ENCODE peak calls at places on chromosomes 7 and 10, in eight cellular contexts. H, O, U, V, R, P, G and S are unnamed samples.

GRCh38 chr10:71812016-71812912 is 38.8 kb downstream of the PSAP start:
- DNase-seq in H (peak; percentile 81), O (no peak), U (peak; percentile 54), V (peak; percentile 74), R (peak; percentile 68), P (peak; percentile 61), G (no peak), S (peak; percentile 56)

GRCh38 chr10:125448596-125448995 is 234.4 kb downstream of the TEX36 start:
- DNase-seq in H (no peak), O (no peak), U (no peak), V (peak; percentile 87), R (peak; percentile 48), P (peak; percentile 53), G (no peak), S (peak; percentile 6)

GRCh38 chr10:100562008-100562672 is 26.4 kb downstream of the HIF1AN start:
- DNase-seq in H (peak; percentile 79), O (peak; percentile 16), U (peak; percentile 75), V (peak; percentile 82), R (no peak), P (peak; percentile 84), G (peak; percentile 23), S (peak; percentile 71)

GRCh38 chr7:703049-703448 is 23.4 kb upstream of the DNAAF5 start:
- DNase-seq in H (no peak), O (no peak), U (no peak), V (no peak), R (no peak), P (no peak), G (no peak), S (no peak)

GRCh38 chr7:94301024-94301588 is 93.6 kb upstream of the COL1A2 start:
- DNase-seq in H (peak; percentile 38), O (no peak), U (peak; percentile 97), V (peak; percentile 82), R (peak; percentile 85), P (peak; percentile 95), G (peak; percentile 97), S (peak; percentile 99)

GRCh38 chr7:147937428-147937827 is 653.1 kb upstream of the C7orf33 start:
- DNase-seq in H (no peak), O (no peak), U (no peak), V (no peak), R (no peak), P (no peak), G (no peak), S (no peak)

GRCh38 chr7:120876922-120877321 is 19.0 kb upstream of the TSPAN12 start:
- DNase-seq in H (no peak), O (no peak), U (no peak), V (no peak), R (no peak), P (no peak), G (no peak), S (no peak)

GRCh38 chr7:20439384-20439783 is 108.7 kb downstream of the ITGB8 start:
- DNase-seq in H (no peak), O (no peak), U (no peak), V (no peak), R (no peak), P (no peak), G (no peak), S (no peak)

GRCh38 chr7:81845628-81846259 is 75.9 kb upstream of the HGF start:
- DNase-seq in H (no peak), O (peak; percentile 37), U (peak; percentile 55), V (no peak), R (no peak), P (no peak), G (no peak), S (peak; percentile 84)

GRCh38 chr10:47278720-47279119 is 21.3 kb upstream of the GDF10 start:
- DNase-seq in H (no peak), O (no peak), U (no peak), V (no peak), R (no peak), P (no peak), G (no peak), S (no peak)

GRCh38 chr7:136009488-136010079 is 32.4 kb upstream of the MTPN start:
- DNase-seq in H (no peak), O (no peak), U (peak; percentile 70), V (peak; percentile 82), R (no peak), P (peak; percentile 49), G (peak; percentile 9), S (peak; percentile 71)

GRCh38 chr7:87513735-87514319 is 38.3 kb upstream of the ABCB4 start:
- DNase-seq in H (no peak), O (no peak), U (no peak), V (no peak), R (no peak), P (no peak), G (no peak), S (no peak)

GRCh38 chr10:96967847-96968246 is 135.7 kb downstream of the LCOR start:
- DNase-seq in H (no peak), O (no peak), U (peak; percentile 10), V (no peak), R (no peak), P (no peak), G (peak; percentile 59), S (peak; percentile 26)

GRCh38 chr7:74187915-74188675 is 13.9 kb downstream of the EIF4H start:
- DNase-seq in H (no peak), O (no peak), U (peak; percentile 36), V (no peak), R (no peak), P (no peak), G (no peak), S (no peak)

GRCh38 chr7:44060091-44060947 is 5.0 kb downstream of the PGAM2 start:
- DNase-seq in H (peak; percentile 33), O (no peak), U (no peak), V (no peak), R (no peak), P (no peak), G (no peak), S (no peak)

GRCh38 chr10:124511205-124512039 is 49.8 kb downstream of the LHPP start:
- DNase-seq in H (no peak), O (no peak), U (no peak), V (no peak), R (no peak), P (no peak), G (no peak), S (no peak)

GRCh38 chr7:93948106-93948505 is 26.6 kb downstream of the GNG11 start:
- DNase-seq in H (no peak), O (no peak), U (peak; percentile 51), V (no peak), R (no peak), P (no peak), G (peak; percentile 67), S (peak; percentile 47)

GRCh38 chr10:37146443-37146842 is 21.0 kb downstream of the ANKRD30A start:
- DNase-seq in H (no peak), O (no peak), U (no peak), V (no peak), R (no peak), P (peak; percentile 48), G (no peak), S (no peak)

GRCh38 chr7:29314148-29314547 is 119.6 kb downstream of the CHN2 start:
- DNase-seq in H (no peak), O (no peak), U (no peak), V (no peak), R (no peak), P (no peak), G (no peak), S (no peak)

GRCh38 chr7:118525020-118525419 is 300.5 kb downstream of the ANKRD7 start:
- DNase-seq in H (no peak), O (no peak), U (no peak), V (no peak), R (no peak), P (no peak), G (no peak), S (no peak)
- H3K4me3 ChIP-seq in H (no peak overlapping the region), O (no peak overlapping the region), U (no peak overlapping the region), V (no peak overlapping the region), R (no peak overlapping the region), P (no peak overlapping the region), G (no peak overlapping the region), S (no peak overlapping the region)

GRCh38 chr10:118712930-118713634 is 41.7 kb downstream of the CACUL1 start:
- DNase-seq in H (no peak), O (no peak), U (no peak), V (peak; percentile 74), R (no peak), P (no peak), G (no peak), S (no peak)
- TF ChIP-seq CTCF in H (peak; percentile 12), O (no peak), U (peak; percentile 7), V (peak; percentile 62), R (no peak), P (no peak), G (no peak), S (peak; percentile 38)

GRCh38 chr10:21097926-21098355 is 200.8 kb upstream of the NEBL start:
- DNase-seq in H (no peak), O (no peak), U (no peak), V (no peak), R (no peak), P (no peak), G (no peak), S (no peak)

GRCh38 chr10:21092683-21093524 is 195.8 kb upstream of the NEBL start:
- DNase-seq in H (no peak), O (no peak), U (peak; percentile 70), V (no peak), R (no peak), P (peak; percentile 36), G (no peak), S (peak; percentile 44)

GRCh38 chr10:21099291-21099800 is 202.2 kb upstream of the NEBL start:
- DNase-seq in H (no peak), O (no peak), U (no peak), V (no peak), R (no peak), P (no peak), G (no peak), S (no peak)

GRCh38 chr10:21095073-21095472 is 198.0 kb upstream of the NEBL start:
- DNase-seq in H (no peak), O (no peak), U (no peak), V (no peak), R (no peak), P (no peak), G (no peak), S (no peak)

DNA sequence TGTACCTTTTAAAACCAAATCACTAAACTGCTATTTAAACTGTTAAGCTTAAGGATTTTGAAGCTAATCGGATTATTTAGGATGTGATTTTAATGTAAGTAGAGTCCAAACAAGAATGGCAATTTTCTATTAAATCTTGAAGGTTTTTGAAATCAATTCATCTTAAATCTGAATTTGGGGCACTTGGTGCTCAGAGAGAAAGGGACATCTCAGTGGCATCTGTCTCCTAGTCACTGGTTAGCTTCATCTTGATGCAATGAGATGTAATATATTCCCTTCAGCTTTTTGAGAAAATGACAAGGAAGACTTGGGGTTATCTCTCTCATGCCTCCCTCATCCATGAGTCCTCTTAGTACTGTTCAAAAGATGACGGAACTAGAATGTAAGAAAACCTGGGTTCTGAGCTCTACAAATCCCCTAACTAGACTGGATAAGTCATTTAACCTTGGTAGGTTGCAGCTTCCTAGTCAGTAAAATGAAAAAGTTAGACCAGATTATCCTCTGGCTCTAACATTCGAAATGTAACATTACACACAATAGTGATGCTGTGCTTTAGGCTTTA is 198.5 kb upstream of the NEBL start:
- DNase-seq in H (no peak), O (no peak), U (no peak), V (no peak), R (no peak), P (no peak), G (no peak), S (no peak)
- H3K4me3 ChIP-seq in H (no peak overlapping the region), O (no peak overlapping the region), U (no peak overlapping the region), V (no peak overlapping the region), R (no peak overlapping the region), P (no peak overlapping the region), G (no peak overlapping the region), S (no peak overlapping the region)

GRCh38 chr10:103812004-103812403 is 43.4 kb downstream of the SH3PXD2A start:
- DNase-seq in H (peak; percentile 65), O (no peak), U (no peak), V (no peak), R (no peak), P (no peak), G (no peak), S (no peak)
- TF ChIP-seq CTCF in H (no peak), O (no peak), U (no peak), V (no peak), R (no peak), P (no peak), G (no peak), S (no peak)